ENCODE peak calls at places on chromosome 6, in four cellular contexts. One of them, this sample, is unnamed.

GRCh38 chr6:12392490-12392889 is 102.3 kb downstream of the EDN1 start:
- DNase-seq in H7: no peak
- DNase-seq in NCI-H774: no peak
- DNase-seq in heart left ventricle: no peak
- DNase-seq in this sample: no peak

GRCh38 chr6:19301980-19302379 is 535.2 kb upstream of the ID4 start:
- DNase-seq in H7: no peak
- DNase-seq in NCI-H774: no peak
- DNase-seq in heart left ventricle: no peak
- DNase-seq in this sample: peak

GRCh38 chr6:16420715-16421461 is 182.5 kb downstream of the GMPR start:
- DNase-seq in H7: no peak
- DNase-seq in NCI-H774: no peak
- DNase-seq in heart left ventricle: no peak
- DNase-seq in this sample: no peak

GRCh38 chr6:149371154-149371553 is 28.9 kb upstream of the SUMO4 start:
- DNase-seq in H7: no peak
- DNase-seq in NCI-H774: no peak
- DNase-seq in heart left ventricle: no peak
- DNase-seq in this sample: no peak

GRCh38 chr6:150567823-150568383 is 31.8 kb upstream of the PLEKHG1 start:
- DNase-seq in H7: no peak
- DNase-seq in NCI-H774: peak
- DNase-seq in heart left ventricle: peak
- DNase-seq in this sample: no peak

GRCh38 chr6:170049641-170050491 is 241.0 kb downstream of the DLL1 start:
- DNase-seq in H7: no peak
- DNase-seq in NCI-H774: no peak
- DNase-seq in heart left ventricle: peak
- DNase-seq in this sample: no peak

GRCh38 chr6:12403201-12403826 is 113.2 kb downstream of the EDN1 start:
- DNase-seq in H7: no peak
- DNase-seq in NCI-H774: no peak
- DNase-seq in heart left ventricle: no peak
- DNase-seq in this sample: peak

GRCh38 chr6:21741221-21742109 is 147.9 kb downstream of the SOX4 start:
- DNase-seq in H7: no peak
- DNase-seq in NCI-H774: no peak
- DNase-seq in heart left ventricle: no peak
- DNase-seq in this sample: peak

GRCh38 chr6:122735618-122736017 is 43.9 kb upstream of the FABP7 start:
- DNase-seq in H7: no peak
- DNase-seq in NCI-H774: peak
- DNase-seq in heart left ventricle: no peak
- DNase-seq in this sample: no peak

This sample was measured in mesendoderm.